ENCODE peak calls at places on chromosomes 3 and 15, in six cellular contexts. C is SK-N-SH, X is neural progenitor cell, Y is PC-9, U is GM23338, O is PC-3. K is an unnamed sample. For H3F3A, H3K4me1 and H4K20me1, the result is how much of the 10 kb centered on the place peaks cover.

GRCh38 chr3:46536758-46537157 is 29.3 kb downstream of the LRRC2 start:
- DNase-seq in C (no peak), X (no peak), Y (no peak), U (no peak), O (no peak), K (no peak)

GRCh38 chr3:154766765-154767503 is 313.2 kb upstream of the MME start:
- DNase-seq in C (no peak), X (no peak), Y (no peak), U (no peak), O (no peak), K (no peak)

GRCh38 chr3:186909078-186909853 is 21.1 kb upstream of the ST6GAL1 start:
- DNase-seq in C (no peak), X (no peak), Y (peak), U (peak), O (no peak), K (no peak)

GRCh38 chr3:42755681-42756578 is 17.1 kb downstream of the CCDC13 start:
- DNase-seq in C (peak), X (peak), Y (peak), U (peak), O (peak), K (peak)

GRCh38 chr3:64224826-64225606 is at the start of gene PRICKLE2:
- DNase-seq in C (no peak), X (peak), Y (peak), U (peak), O (no peak), K (peak)

GRCh38 chr3:170062769-170063168 is 25.0 kb downstream of the GPR160 start:
- DNase-seq in C (no peak), X (no peak), Y (no peak), U (peak), O (no peak), K (no peak)

GRCh38 chr3:87127286-87127685 is 99.8 kb upstream of the CHMP2B start:
- DNase-seq in C (no peak), X (no peak), Y (no peak), U (no peak), O (no peak), K (no peak)

GRCh38 chr15:59456114-59456513 is 18.1 kb downstream of the FAM81A start:
- DNase-seq in C (no peak), X (no peak), Y (peak), U (no peak), O (peak), K (no peak)

GRCh38 chr3:62954579-62954978 is 79.4 kb upstream of the CADPS start:
- DNase-seq in C (no peak), X (peak), Y (no peak), U (no peak), O (no peak), K (no peak)

GRCh38 chr3:190589326-190589725 is 75.4 kb downstream of the IL1RAP start:
- DNase-seq in C (no peak), X (no peak), Y (no peak), U (no peak), O (no peak), K (no peak)

GRCh38 chr15:71800835-71801745 is 9.3 kb upstream of the NR2E3 start:
- DNase-seq in C (peak), X (peak), Y (peak), U (peak), O (peak), K (peak)

GRCh38 chr15:22978691-22979068 is 1.5 kb downstream of the CYFIP1 start:
- DNase-seq in C (peak), X (peak), Y (no peak), U (peak), O (no peak), K (no peak)

GRCh38 chr3:152304160-152304559 is 35.4 kb downstream of the MBNL1 start:
- DNase-seq in C (no peak), X (no peak), Y (no peak), U (no peak), O (no peak), K (no peak)

GRCh38 chr3:175398676-175399075 is 539.5 kb downstream of the NAALADL2 start:
- DNase-seq in C (no peak), X (no peak), Y (no peak), U (no peak), O (no peak), K (peak)
- H3F3A ChIP-seq in C (under half), X (under half), Y (under half), U (under half), O (under half), K (under half)

DNA sequence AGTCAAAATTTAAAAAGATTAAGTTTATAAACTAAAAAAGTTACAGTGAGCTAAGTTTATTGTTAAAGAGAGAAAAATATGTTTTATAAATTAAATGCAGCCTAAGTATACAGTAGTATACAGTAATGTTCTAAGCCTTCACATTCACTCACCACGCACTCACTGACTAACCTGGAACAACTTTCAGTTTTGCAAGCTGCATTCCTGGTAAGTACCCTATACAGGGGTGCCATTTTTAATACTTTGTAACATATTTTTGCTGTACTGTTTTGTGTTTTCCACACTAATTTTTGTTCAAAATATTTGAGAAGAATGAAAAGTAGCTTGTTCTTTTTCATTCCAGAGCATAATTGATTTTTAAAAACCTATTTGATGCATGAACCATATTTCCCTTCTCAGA is 524.9 kb downstream of the RBMS3 start:
- DNase-seq in C (no peak), X (no peak), Y (no peak), U (no peak), O (no peak), K (peak)
- H3K4me1 ChIP-seq in C (under half), X (under half), Y (under half), U (under half), O (under half), K (under half)

GRCh38 chr3:195540031-195540430 is 3.1 kb downstream of the PPP1R2 start:
- DNase-seq in C (no peak), X (no peak), Y (no peak), U (no peak), O (no peak), K (no peak)

GRCh38 chr3:195540526-195540925 is 2.6 kb downstream of the PPP1R2 start:
- DNase-seq in C (no peak), X (no peak), Y (no peak), U (no peak), O (no peak), K (no peak)

GRCh38 chr3:195542691-195543641 is at the start of gene PPP1R2:
- DNase-seq in C (peak), X (peak), Y (peak), U (peak), O (peak), K (peak)

GRCh38 chr3:195543642-195544536 is 764 bp upstream of the PPP1R2 start:
- DNase-seq in C (no peak), X (peak), Y (no peak), U (peak), O (no peak), K (no peak)

GRCh38 chr3:195542261-195542660 is 864 bp downstream of the PPP1R2 start:
- DNase-seq in C (peak), X (no peak), Y (no peak), U (no peak), O (peak), K (peak)
- H4K20me1 ChIP-seq in C (under half), X (under half), Y (under half), U (under half), O (under half), K (under half)

GRCh38 chr3:31929826-31930502 is 51.1 kb downstream of the OSBPL10 start:
- DNase-seq in C (no peak), X (no peak), Y (no peak), U (no peak), O (no peak), K (no peak)
- H3F3A ChIP-seq in C (under half), X (under half), Y (under half), U (under half), O (under half), K (under half)

K was measured in GM23248.